ENCODE peak calls at places on chromosomes 5 and 9, in seven cellular contexts. One of them, this sample, is unnamed.

GRCh38 chr5:79729686-79730085 is 40.0 kb downstream of the CMYA5 start:
- DNase-seq in CD4-positive, alpha-beta T cell: no peak
- DNase-seq in lower leg skin: no peak
- DNase-seq in epithelial cell of esophagus: no peak
- DNase-seq in AG09319: no peak
- DNase-seq in endodermal cell: no peak
- DNase-seq in AG04450: no peak
- DNase-seq in this sample: no peak

GRCh38 chr5:52776116-52776515 is 11.6 kb upstream of the ITGA1 start:
- DNase-seq in CD4-positive, alpha-beta T cell: peak
- DNase-seq in lower leg skin: no peak
- DNase-seq in epithelial cell of esophagus: no peak
- DNase-seq in AG09319: no peak
- DNase-seq in endodermal cell: no peak
- DNase-seq in AG04450: no peak
- DNase-seq in this sample: no peak

GRCh38 chr5:74631088-74631960 is 9.2 kb downstream of the ENC1 start:
- DNase-seq in CD4-positive, alpha-beta T cell: no peak
- DNase-seq in lower leg skin: no peak
- DNase-seq in epithelial cell of esophagus: peak
- DNase-seq in AG09319: no peak
- DNase-seq in endodermal cell: peak
- DNase-seq in AG04450: peak
- DNase-seq in this sample: no peak

GRCh38 chr5:160278356-160278755 is 34.0 kb downstream of the CCNJL start:
- DNase-seq in CD4-positive, alpha-beta T cell: no peak
- DNase-seq in lower leg skin: no peak
- DNase-seq in epithelial cell of esophagus: no peak
- DNase-seq in AG09319: no peak
- DNase-seq in endodermal cell: no peak
- DNase-seq in AG04450: no peak
- DNase-seq in this sample: no peak

GRCh38 chr9:117815948-117816347 is 111.7 kb downstream of the TLR4 start:
- DNase-seq in CD4-positive, alpha-beta T cell: no peak
- DNase-seq in lower leg skin: no peak
- DNase-seq in epithelial cell of esophagus: no peak
- DNase-seq in AG09319: no peak
- DNase-seq in endodermal cell: no peak
- DNase-seq in AG04450: no peak
- DNase-seq in this sample: no peak

GRCh38 chr9:127991017-127991756 is 10.4 kb upstream of the EEIG1 start:
- DNase-seq in CD4-positive, alpha-beta T cell: no peak
- DNase-seq in lower leg skin: no peak
- DNase-seq in epithelial cell of esophagus: peak
- DNase-seq in AG09319: no peak
- DNase-seq in endodermal cell: peak
- DNase-seq in AG04450: no peak
- DNase-seq in this sample: no peak

GRCh38 chr5:176361437-176362097 is at the start of gene KIAA1191:
- DNase-seq in CD4-positive, alpha-beta T cell: peak
- DNase-seq in lower leg skin: peak
- DNase-seq in epithelial cell of esophagus: peak
- DNase-seq in AG09319: peak
- DNase-seq in endodermal cell: peak
- DNase-seq in AG04450: peak
- DNase-seq in this sample: peak

GRCh38 chr9:124206391-124206790 is 51.4 kb upstream of the NEK6 start:
- DNase-seq in CD4-positive, alpha-beta T cell: no peak
- DNase-seq in lower leg skin: no peak
- DNase-seq in epithelial cell of esophagus: no peak
- DNase-seq in AG09319: no peak
- DNase-seq in endodermal cell: peak
- DNase-seq in AG04450: no peak
- DNase-seq in this sample: no peak

GRCh38 chr9:123251741-123252140 is 16.6 kb downstream of the STRBP start:
- DNase-seq in CD4-positive, alpha-beta T cell: no peak
- DNase-seq in lower leg skin: no peak
- DNase-seq in epithelial cell of esophagus: no peak
- DNase-seq in AG09319: no peak
- DNase-seq in endodermal cell: no peak
- DNase-seq in AG04450: no peak
- DNase-seq in this sample: no peak

GRCh38 chr5:147382776-147383175 is 127.1 kb downstream of the DPYSL3 start:
- DNase-seq in CD4-positive, alpha-beta T cell: no peak
- DNase-seq in lower leg skin: no peak
- DNase-seq in epithelial cell of esophagus: no peak
- DNase-seq in AG09319: no peak
- DNase-seq in endodermal cell: no peak
- DNase-seq in AG04450: no peak
- DNase-seq in this sample: no peak

GRCh38 chr9:80555782-80556325 is 984.1 kb downstream of the TLE4 start:
- DNase-seq in CD4-positive, alpha-beta T cell: no peak
- DNase-seq in lower leg skin: no peak
- DNase-seq in epithelial cell of esophagus: peak
- DNase-seq in AG09319: no peak
- DNase-seq in endodermal cell: no peak
- DNase-seq in AG04450: no peak
- DNase-seq in this sample: no peak

GRCh38 chr5:175842947-175843793 is 28.2 kb upstream of the CPLX2 start:
- DNase-seq in CD4-positive, alpha-beta T cell: no peak
- DNase-seq in lower leg skin: no peak
- DNase-seq in epithelial cell of esophagus: peak
- DNase-seq in AG09319: peak
- DNase-seq in endodermal cell: peak
- DNase-seq in AG04450: peak
- DNase-seq in this sample: no peak

GRCh38 chr5:32710859-32711692 is at the start of gene NPR3:
- DNase-seq in CD4-positive, alpha-beta T cell: no peak
- DNase-seq in lower leg skin: no peak
- DNase-seq in epithelial cell of esophagus: peak
- DNase-seq in AG09319: peak
- DNase-seq in endodermal cell: no peak
- DNase-seq in AG04450: no peak
- DNase-seq in this sample: no peak

GRCh38 chr5:35908814-35909213 is 29.6 kb downstream of the CAPSL start:
- DNase-seq in CD4-positive, alpha-beta T cell: no peak
- DNase-seq in lower leg skin: no peak
- DNase-seq in epithelial cell of esophagus: no peak
- DNase-seq in AG09319: no peak
- DNase-seq in endodermal cell: peak
- DNase-seq in AG04450: no peak
- DNase-seq in this sample: no peak

GRCh38 chr9:134328841-134329575 is 2.8 kb downstream of the RXRA start:
- DNase-seq in CD4-positive, alpha-beta T cell: no peak
- DNase-seq in lower leg skin: no peak
- DNase-seq in epithelial cell of esophagus: peak
- DNase-seq in AG09319: no peak
- DNase-seq in endodermal cell: no peak
- DNase-seq in AG04450: no peak
- DNase-seq in this sample: no peak

GRCh38 chr9:671997-672396 is 169.5 kb upstream of the DMRT1 start:
- DNase-seq in CD4-positive, alpha-beta T cell: no peak
- DNase-seq in lower leg skin: no peak
- DNase-seq in epithelial cell of esophagus: peak
- DNase-seq in AG09319: no peak
- DNase-seq in endodermal cell: no peak
- DNase-seq in AG04450: no peak
- DNase-seq in this sample: no peak

GRCh38 chr5:142627371-142628217 is 58.3 kb downstream of the FGF1 start:
- DNase-seq in CD4-positive, alpha-beta T cell: no peak
- DNase-seq in lower leg skin: no peak
- DNase-seq in epithelial cell of esophagus: peak
- DNase-seq in AG09319: no peak
- DNase-seq in endodermal cell: no peak
- DNase-seq in AG04450: no peak
- DNase-seq in this sample: no peak

GRCh38 chr9:87263291-87263690 is 234.4 kb upstream of the DAPK1 start:
- DNase-seq in CD4-positive, alpha-beta T cell: no peak
- DNase-seq in lower leg skin: no peak
- DNase-seq in epithelial cell of esophagus: no peak
- DNase-seq in AG09319: no peak
- DNase-seq in endodermal cell: peak
- DNase-seq in AG04450: no peak
- DNase-seq in this sample: no peak

GRCh38 chr5:43514471-43514815 is 505 bp downstream of the C5orf34 start:
- DNase-seq in CD4-positive, alpha-beta T cell: no peak
- DNase-seq in lower leg skin: no peak
- DNase-seq in epithelial cell of esophagus: peak
- DNase-seq in AG09319: peak
- DNase-seq in endodermal cell: no peak
- DNase-seq in AG04450: peak
- DNase-seq in this sample: no peak

GRCh38 chr5:130476325-130476724 is 572.1 kb downstream of the CHSY3 start:
- DNase-seq in CD4-positive, alpha-beta T cell: no peak
- DNase-seq in lower leg skin: no peak
- DNase-seq in epithelial cell of esophagus: peak
- DNase-seq in AG09319: no peak
- DNase-seq in endodermal cell: no peak
- DNase-seq in AG04450: no peak
- DNase-seq in this sample: no peak

GRCh38 chr5:160020969-160021368 is 12.0 kb downstream of the TTC1 start:
- DNase-seq in CD4-positive, alpha-beta T cell: no peak
- DNase-seq in lower leg skin: no peak
- DNase-seq in epithelial cell of esophagus: peak
- DNase-seq in AG09319: no peak
- DNase-seq in endodermal cell: no peak
- DNase-seq in AG04450: no peak
- DNase-seq in this sample: no peak

GRCh38 chr9:6498982-6499381 is 86.0 kb downstream of the UHRF2 start:
- DNase-seq in CD4-positive, alpha-beta T cell: no peak
- DNase-seq in lower leg skin: no peak
- DNase-seq in epithelial cell of esophagus: peak
- DNase-seq in AG09319: peak
- DNase-seq in endodermal cell: no peak
- DNase-seq in AG04450: peak
- DNase-seq in this sample: no peak

GRCh38 chr5:94524841-94525697 is 93.3 kb downstream of the KIAA0825 start:
- DNase-seq in CD4-positive, alpha-beta T cell: no peak
- DNase-seq in lower leg skin: no peak
- DNase-seq in epithelial cell of esophagus: peak
- DNase-seq in AG09319: peak
- DNase-seq in endodermal cell: no peak
- DNase-seq in AG04450: no peak
- DNase-seq in this sample: no peak

GRCh38 chr5:58266402-58266801 is 193.5 kb downstream of the PLK2 start:
- DNase-seq in CD4-positive, alpha-beta T cell: no peak
- DNase-seq in lower leg skin: no peak
- DNase-seq in epithelial cell of esophagus: no peak
- DNase-seq in AG09319: no peak
- DNase-seq in endodermal cell: no peak
- DNase-seq in AG04450: no peak
- DNase-seq in this sample: no peak

GRCh38 chr5:59600998-59601397 is 292.5 kb downstream of the PDE4D start:
- DNase-seq in CD4-positive, alpha-beta T cell: no peak
- DNase-seq in lower leg skin: no peak
- DNase-seq in epithelial cell of esophagus: no peak
- DNase-seq in AG09319: no peak
- DNase-seq in endodermal cell: no peak
- DNase-seq in AG04450: no peak
- DNase-seq in this sample: no peak

GRCh38 chr5:148623101-148623500 is 31.2 kb downstream of the HTR4 start:
- DNase-seq in CD4-positive, alpha-beta T cell: no peak
- DNase-seq in lower leg skin: no peak
- DNase-seq in epithelial cell of esophagus: no peak
- DNase-seq in AG09319: no peak
- DNase-seq in endodermal cell: no peak
- DNase-seq in AG04450: no peak
- DNase-seq in this sample: no peak
- TF ChIP-seq CTCF in CD4-positive, alpha-beta T cell: no peak
- TF ChIP-seq CTCF in lower leg skin: no peak
- TF ChIP-seq CTCF in epithelial cell of esophagus: no peak
- TF ChIP-seq CTCF in AG09319: no peak
- TF ChIP-seq CTCF in endodermal cell: no peak
- TF ChIP-seq CTCF in AG04450: no peak
- TF ChIP-seq CTCF in this sample: no peak

GRCh38 chr5:135930029-135930948 is 24.5 kb downstream of the LECT2 start:
- DNase-seq in CD4-positive, alpha-beta T cell: no peak
- DNase-seq in lower leg skin: no peak
- DNase-seq in epithelial cell of esophagus: no peak
- DNase-seq in AG09319: no peak
- DNase-seq in endodermal cell: peak
- DNase-seq in AG04450: no peak
- DNase-seq in this sample: peak
- TF ChIP-seq CTCF in CD4-positive, alpha-beta T cell: no peak
- TF ChIP-seq CTCF in lower leg skin: no peak
- TF ChIP-seq CTCF in epithelial cell of esophagus: no peak
- TF ChIP-seq CTCF in AG09319: no peak
- TF ChIP-seq CTCF in endodermal cell: peak
- TF ChIP-seq CTCF in AG04450: peak
- TF ChIP-seq CTCF in this sample: no peak

DNA sequence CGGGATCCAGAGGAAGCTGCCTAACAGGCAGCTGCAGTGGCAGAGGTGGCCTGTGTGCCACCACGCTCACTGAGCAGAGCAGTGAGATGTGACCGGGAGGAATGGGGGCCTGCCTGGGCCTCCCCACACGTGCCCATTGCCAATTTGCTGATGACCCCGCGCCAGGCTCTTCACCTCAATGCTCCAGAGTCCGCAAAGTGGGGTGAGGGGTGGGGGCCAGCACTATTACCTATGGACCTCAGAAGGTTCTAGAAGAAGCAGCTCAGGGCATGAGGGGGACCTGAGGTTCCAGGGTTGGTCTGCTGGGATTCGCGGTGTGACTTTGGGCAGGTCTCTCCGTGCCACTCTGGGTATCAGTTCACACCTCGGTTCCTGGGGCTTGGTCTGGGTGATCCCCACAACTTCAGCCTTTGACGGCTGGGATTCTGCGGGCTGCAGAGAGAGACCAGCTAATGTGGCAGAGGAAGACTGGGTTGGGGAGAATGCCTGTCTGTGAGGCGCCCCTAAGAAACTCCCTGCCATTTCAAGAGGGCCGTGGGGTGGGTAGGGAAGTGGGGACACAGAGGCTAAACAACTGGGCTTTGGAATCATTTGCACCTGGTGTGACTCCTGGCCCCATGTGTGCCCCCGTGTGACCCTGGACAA is 231.0 kb upstream of the MVB12B start:
- DNase-seq in CD4-positive, alpha-beta T cell: no peak
- DNase-seq in lower leg skin: no peak
- DNase-seq in epithelial cell of esophagus: no peak
- DNase-seq in AG09319: no peak
- DNase-seq in endodermal cell: no peak
- DNase-seq in AG04450: no peak
- DNase-seq in this sample: no peak
- TF ChIP-seq CTCF in CD4-positive, alpha-beta T cell: no peak
- TF ChIP-seq CTCF in lower leg skin: no peak
- TF ChIP-seq CTCF in epithelial cell of esophagus: no peak
- TF ChIP-seq CTCF in AG09319: no peak
- TF ChIP-seq CTCF in endodermal cell: no peak
- TF ChIP-seq CTCF in AG04450: no peak
- TF ChIP-seq CTCF in this sample: no peak

DNA sequence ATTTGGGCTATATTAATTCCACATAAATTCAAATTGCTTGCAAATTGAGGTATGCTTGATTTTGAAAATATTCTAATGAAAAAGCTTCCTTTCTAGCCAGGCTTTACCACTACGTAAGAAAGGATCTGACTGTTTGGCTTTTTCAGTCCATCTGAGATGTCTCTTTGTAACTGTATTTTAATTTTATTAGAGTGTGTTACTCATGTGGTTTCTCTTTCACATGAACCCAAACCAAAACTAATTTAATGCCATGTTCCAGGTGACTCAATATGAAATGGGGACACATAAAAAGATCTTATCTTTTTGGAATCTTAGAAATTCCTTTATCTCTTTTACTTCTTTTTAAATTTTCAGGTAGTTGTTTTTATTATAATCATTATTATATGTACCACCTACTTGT is 85.3 kb downstream of the NFIB start:
- DNase-seq in CD4-positive, alpha-beta T cell: no peak
- DNase-seq in lower leg skin: no peak
- DNase-seq in epithelial cell of esophagus: no peak
- DNase-seq in AG09319: no peak
- DNase-seq in endodermal cell: no peak
- DNase-seq in AG04450: no peak
- DNase-seq in this sample: no peak
- TF ChIP-seq CTCF in CD4-positive, alpha-beta T cell: no peak
- TF ChIP-seq CTCF in lower leg skin: no peak
- TF ChIP-seq CTCF in epithelial cell of esophagus: no peak
- TF ChIP-seq CTCF in AG09319: no peak
- TF ChIP-seq CTCF in endodermal cell: no peak
- TF ChIP-seq CTCF in AG04450: no peak
- TF ChIP-seq CTCF in this sample: no peak